ENCODE peak calls at places on chromosomes 2 and 18, in nine cellular contexts. N, Q, Y, L, A, U, D, V and X are unnamed samples.
A peak's percentile ranks its signal among the peaks of the same experiment; 100 is the strongest.

GRCh38 chr18:44537521-44537920 is 143.2 kb upstream of the SETBP1 start:
- DNase-seq in U (peak; percentile 63), V (no peak), L (peak; percentile 71), N (peak; percentile 20), D (no peak), A (no peak), Q (peak; percentile 92), Y (no peak), X (no peak)

GRCh38 chr18:31549416-31549815 is 42.3 kb upstream of the TTR start:
- DNase-seq in Y (no peak), D (no peak), U (no peak), A (no peak), V (no peak), L (no peak), N (no peak), Q (no peak), X (no peak)

GRCh38 chr18:9475643-9476580 is 599 bp downstream of the RALBP1 start:
- DNase-seq in N (no peak), D (no peak), V (no peak), A (no peak), L (no peak), Q (peak; percentile 29), U (peak; percentile 49), Y (peak; percentile 40), X (no peak)

GRCh38 chr2:120709608-120710041 is 26.0 kb upstream of the GLI2 start:
- DNase-seq in L (no peak), U (no peak), Q (no peak), N (peak; percentile 90), Y (no peak), A (no peak), V (no peak), D (no peak), X (no peak)

GRCh38 chr2:108630567-108631405 is 88.5 kb upstream of the RANBP2 start:
- DNase-seq in Y (no peak), V (no peak), U (peak; percentile 44), Q (no peak), L (no peak), D (no peak), N (no peak), A (no peak), X (no peak)

GRCh38 chr2:205086689-205087088 is 541.4 kb downstream of the PARD3B start:
- DNase-seq in L (no peak), Q (no peak), A (no peak), Y (no peak), D (no peak), U (no peak), N (no peak), V (no peak), X (no peak)

GRCh38 chr18:7809978-7810377 is 242.9 kb downstream of the PTPRM start:
- DNase-seq in A (no peak), D (no peak), Q (no peak), N (no peak), Y (no peak), V (no peak), L (no peak), U (no peak), X (no peak)

GRCh38 chr18:27171993-27172392 is 13.1 kb downstream of the CHST9 start:
- DNase-seq in Y (no peak), Q (no peak), L (no peak), A (no peak), N (no peak), U (no peak), V (no peak), D (no peak), X (no peak)

GRCh38 chr2:33522571-33522970 is 46.1 kb downstream of the RASGRP3 start:
- DNase-seq in U (no peak), N (no peak), A (no peak), V (no peak), L (no peak), D (no peak), Y (no peak), Q (no peak), X (no peak)

GRCh38 chr2:33069894-33070651 is 123.3 kb downstream of the LTBP1 start:
- DNase-seq in D (no peak), A (no peak), Q (peak; percentile 99), L (peak; percentile 92), N (no peak), Y (no peak), U (peak; percentile 100), V (no peak), X (no peak)

GRCh38 chr2:153497938-153498629 is 19.5 kb upstream of the RPRM start:
- DNase-seq in L (no peak), A (no peak), Q (no peak), Y (no peak), D (no peak), U (no peak), N (no peak), V (no peak), X (no peak)

GRCh38 chr2:228846161-228846560 is 424.9 kb downstream of the PID1 start:
- DNase-seq in A (no peak), U (peak; percentile 22), V (no peak), Q (no peak), N (no peak), D (no peak), L (no peak), Y (no peak), X (no peak)

GRCh38 chr2:32810909-32811495 is 135.8 kb upstream of the LTBP1 start:
- DNase-seq in L (no peak), A (no peak), U (peak; percentile 18), Q (no peak), D (no peak), V (no peak), N (no peak), Y (no peak), X (no peak)